ENCODE peak calls at places on chromosomes 4 and X, in eight cellular contexts. K is AML-193; V is body of pancreas; G is sigmoid colon; T is BJ; H is M059J; S is stimulated activated CD4-positive, alpha-beta T cell treated with anti-CD3 and anti-CD28 coated beads, Interleukin-12 subunit alpha, Interleukin-12 subunit beta, amount 100 ng/mL, for 48 hours; W is stromal cell of bone marrow. B is an unnamed sample.

GRCh38 chr4:105059337-105059736 is 87.3 kb upstream of the TET2 start:
- DNase-seq in K (no peak), V (no peak), G (no peak), T (no peak), H (peak; percentile 38), S (peak; percentile 19), W (no peak), B (no peak)

GRCh38 chr4:180335571-180335970 is 1907.6 kb upstream of the TENM3 start:
- DNase-seq in K (no peak), V (no peak), G (no peak), T (no peak), H (no peak), S (no peak), W (no peak), B (no peak)

GRCh38 chr4:121226362-121226761 is 62.2 kb upstream of the TNIP3 start:
- DNase-seq in K (no peak), V (no peak), G (no peak), T (no peak), H (no peak), S (no peak), W (no peak), B (no peak)

GRCh38 chrX:135340827-135341226 is 31.5 kb downstream of the ETDC start:
- DNase-seq in K (no peak), V (no peak), G (no peak), T (peak; percentile 44), H (peak; percentile 34), S (no peak), W (no peak), B (no peak)

GRCh38 chr4:17033256-17034245 is 135.1 kb upstream of the LDB2 start:
- DNase-seq in K (no peak), V (no peak), G (no peak), T (no peak), H (peak; percentile 55), S (no peak), W (no peak), B (no peak)

GRCh38 chrX:25158635-25159034 is 142.9 kb upstream of the ARX start:
- DNase-seq in K (no peak), V (no peak), G (no peak), T (no peak), H (peak; percentile 51), S (no peak), W (peak; percentile 17), B (no peak)

GRCh38 chrX:10794203-10794630 is 173.8 kb upstream of the MID1 start:
- DNase-seq in K (no peak), V (no peak), G (no peak), T (no peak), H (peak; percentile 21), S (no peak), W (no peak), B (no peak)

GRCh38 chr4:634599-634985 is 9.2 kb downstream of the PDE6B start:
- DNase-seq in K (no peak), V (no peak), G (peak; percentile 19), T (no peak), H (no peak), S (no peak), W (no peak), B (no peak)

GRCh38 chr4:170743633-170744032 is 653.9 kb upstream of the AADAT start:
- DNase-seq in K (no peak), V (no peak), G (no peak), T (no peak), H (no peak), S (no peak), W (no peak), B (no peak)

GRCh38 chr4:87268401-87268800 is 48.0 kb upstream of the KLHL8 start:
- DNase-seq in K (no peak), V (no peak), G (no peak), T (no peak), H (no peak), S (no peak), W (no peak), B (no peak)

GRCh38 chrX:29257516-29257915 is 670.3 kb downstream of the IL1RAPL1 start:
- DNase-seq in K (no peak), V (no peak), G (no peak), T (no peak), H (peak; percentile 14), S (no peak), W (peak; percentile 6), B (no peak)

GRCh38 chrX:16462912-16463311 is 187.0 kb upstream of the S100G start:
- DNase-seq in K (no peak), V (no peak), G (no peak), T (no peak), H (no peak), S (no peak), W (peak; percentile 70), B (no peak)

GRCh38 chr4:163548481-163549243 is 54.2 kb downstream of the TMA16 start:
- DNase-seq in K (peak; percentile 43), V (peak; percentile 13), G (no peak), T (no peak), H (peak; percentile 46), S (peak; percentile 18), W (peak; percentile 39), B (peak; percentile 50)

GRCh38 chr4:187929024-187929423 is 66.5 kb upstream of the ZFP42 start:
- DNase-seq in K (peak; percentile 2), V (no peak), G (no peak), T (no peak), H (peak; percentile 18), S (no peak), W (no peak), B (no peak)

GRCh38 chrX:39819921-39820849 is 277.6 kb downstream of the BCOR start:
- DNase-seq in K (no peak), V (no peak), G (no peak), T (no peak), H (no peak), S (no peak), W (no peak), B (peak; percentile 16)

GRCh38 chrX:145213504-145213903 is 33.8 kb upstream of the SPANXN1 start:
- DNase-seq in K (peak; percentile 7), V (peak; percentile 18), G (no peak), T (no peak), H (peak; percentile 1), S (peak; percentile 7), W (no peak), B (no peak)

GRCh38 chrX:84248226-84248625 is 60.2 kb upstream of the RPS6KA6 start:
- DNase-seq in K (no peak), V (no peak), G (no peak), T (no peak), H (peak; percentile 3), S (no peak), W (peak; percentile 9), B (no peak)

GRCh38 chrX:80765226-80765625 is 44.5 kb downstream of the BRWD3 start:
- DNase-seq in K (no peak), V (no peak), G (no peak), T (peak; percentile 62), H (peak; percentile 88), S (no peak), W (peak; percentile 23), B (no peak)

GRCh38 chr4:71025654-71026053 is 32.2 kb downstream of the DCK start:
- DNase-seq in K (no peak), V (no peak), G (no peak), T (no peak), H (peak; percentile 3), S (no peak), W (no peak), B (no peak)

GRCh38 chr4:14967982-14968381 is 34.3 kb upstream of the CPEB2 start:
- DNase-seq in K (no peak), V (no peak), G (no peak), T (no peak), H (no peak), S (no peak), W (no peak), B (no peak)

GRCh38 chrX:153988493-153988892 is 15.9 kb downstream of the TMEM187 start:
- DNase-seq in K (no peak), V (no peak), G (no peak), T (no peak), H (no peak), S (no peak), W (no peak), B (no peak)

GRCh38 chrX:53631156-53631555 is 55.4 kb downstream of the HUWE1 start:
- DNase-seq in K (no peak), V (no peak), G (no peak), T (no peak), H (no peak), S (no peak), W (no peak), B (no peak)

B was measured in CD4-positive, CD25-positive, alpha-beta regulatory T cell.